ENCODE peak calls at places on chromosomes 1 and 21, in four cellular contexts. R is mesenchymal stem cell, K is IMR-90, C is Panc1. Q is an unnamed sample.
A peak's percentile ranks its signal among the peaks of the same experiment; 100 is the strongest.

GRCh38 chr1:172378109-172378755 is 42.3 kb upstream of the C1orf105 start:
- DNase-seq in R (no peak), K (no peak), C (no peak), Q (no peak)

GRCh38 chr1:89938171-89939055 is 56.5 kb upstream of the ZNF326 start:
- DNase-seq in R (peak; percentile 53), K (peak; percentile 48), C (no peak), Q (no peak)

GRCh38 chr1:192901500-192901899 is 92.7 kb downstream of the RGS2 start:
- DNase-seq in R (no peak), K (no peak), C (no peak), Q (no peak)

GRCh38 chr1:200488375-200489165 is 78.7 kb upstream of the ZNF281 start:
- DNase-seq in R (peak; percentile 79), K (peak; percentile 85), C (peak; percentile 75), Q (no peak)

GRCh38 chr1:171742577-171742922 is 685 bp upstream of the VAMP4 start:
- DNase-seq in R (peak; percentile 61), K (peak; percentile 37), C (no peak), Q (peak; percentile 52)

GRCh38 chr1:232046531-232047283 is 420.1 kb downstream of the DISC1 start:
- DNase-seq in R (no peak), K (no peak), C (no peak), Q (no peak)

GRCh38 chr1:246155923-246156322 is 351.2 kb downstream of the SMYD3 start:
- DNase-seq in R (peak; percentile 61), K (peak; percentile 31), C (no peak), Q (no peak)

GRCh38 chr1:202101182-202101581 is 21.5 kb upstream of the GPR37L1 start:
- DNase-seq in R (no peak), K (no peak), C (no peak), Q (no peak)

GRCh38 chr1:113515498-113515897 is 125.2 kb downstream of the MAGI3 start:
- DNase-seq in R (no peak), K (peak; percentile 74), C (no peak), Q (no peak)

GRCh38 chr1:170707959-170708666 is 44.2 kb downstream of the PRRX1 start:
- DNase-seq in R (peak; percentile 94), K (peak; percentile 99), C (peak; percentile 97), Q (no peak)
- H3K27ac ChIP-seq in R (peak overlapping the region; percentile 17), K (no peak overlapping the region), C (no peak overlapping the region), Q (peak overlapping the region; percentile 4)

DNA sequence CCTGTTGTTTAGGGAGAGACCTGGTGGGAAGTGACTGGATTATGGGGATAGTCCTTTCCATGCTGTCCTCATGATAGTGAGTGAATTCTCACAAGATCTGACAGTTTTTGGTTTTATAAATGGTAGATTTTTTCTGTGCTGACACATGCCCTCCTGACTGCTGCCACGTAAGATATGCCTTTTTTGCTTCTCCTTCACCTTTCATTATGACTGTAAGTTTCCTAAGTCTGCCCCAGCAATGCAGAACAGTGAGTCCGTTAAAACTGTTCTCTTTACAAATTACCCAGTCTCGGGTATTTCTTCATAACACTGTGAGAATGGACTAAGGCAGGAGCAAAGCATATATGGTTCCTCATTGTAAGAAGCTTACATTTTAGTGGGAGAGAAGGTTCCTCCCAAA is 1727.2 kb downstream of the NCAM2 start:
- DNase-seq in R (no peak), K (no peak), C (no peak), Q (no peak)
- H3K9me3 ChIP-seq in R (peaks cover 37% of the 10 kb centered on the region), K (peaks cover 16% of the 10 kb centered on the region), C (no peaks in the 10 kb centered on the region), Q (peaks cover 42% of the 10 kb centered on the region)

DNA sequence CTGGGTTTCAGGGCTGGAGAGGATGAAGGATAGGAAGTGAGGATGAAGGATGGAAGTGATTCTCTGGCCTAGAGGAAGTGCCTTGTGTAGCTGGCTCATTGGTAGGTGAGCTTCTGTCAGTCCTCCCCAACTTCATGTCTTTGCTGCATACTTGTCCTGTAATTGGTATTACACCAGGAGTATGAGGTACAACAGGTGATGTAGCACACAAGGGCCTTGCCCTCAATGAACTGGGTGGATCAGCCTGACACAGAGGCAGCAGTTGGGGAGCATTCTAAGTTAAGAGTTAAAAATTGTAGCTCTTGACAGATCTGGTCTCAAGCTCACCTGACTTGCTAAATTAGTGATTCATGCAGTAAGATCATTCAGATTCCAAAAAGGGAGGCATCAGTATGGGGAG is 37.9 kb upstream of the CACNA1E start:
- DNase-seq in R (no peak), K (no peak), C (no peak), Q (no peak)
- H3K4me1 ChIP-seq in R (no peaks in the 10 kb centered on the region), K (no peaks in the 10 kb centered on the region), C (no peaks in the 10 kb centered on the region), Q (no peaks in the 10 kb centered on the region)

GRCh38 chr1:11354893-11355593 is 82.0 kb downstream of the UBIAD1 start:
- DNase-seq in R (no peak), K (no peak), C (no peak), Q (no peak)

GRCh38 chr1:11357291-11357690 is 84.3 kb downstream of the UBIAD1 start:
- DNase-seq in R (no peak), K (no peak), C (no peak), Q (no peak)

GRCh38 chr1:11358991-11359390 is 86.0 kb downstream of the UBIAD1 start:
- DNase-seq in R (no peak), K (no peak), C (no peak), Q (no peak)

GRCh38 chr1:11352058-11352715 is 79.2 kb downstream of the UBIAD1 start:
- DNase-seq in R (no peak), K (no peak), C (no peak), Q (no peak)

GRCh38 chr1:11355594-11356467 is 82.8 kb downstream of the UBIAD1 start:
- DNase-seq in R (no peak), K (no peak), C (no peak), Q (no peak)
- H3K27ac ChIP-seq in R (no peak overlapping the region), K (no peak overlapping the region), C (no peak overlapping the region), Q (no peak overlapping the region)

GRCh38 chr1:4605158-4605557 is 49.3 kb upstream of the AJAP1 start:
- DNase-seq in R (no peak), K (no peak), C (no peak), Q (no peak)

GRCh38 chr1:4603317-4604110 is 50.9 kb upstream of the AJAP1 start:
- DNase-seq in R (no peak), K (no peak), C (no peak), Q (no peak)

GRCh38 chr1:4600615-4601460 is 53.6 kb upstream of the AJAP1 start:
- DNase-seq in R (no peak), K (no peak), C (no peak), Q (no peak)

GRCh38 chr1:4601986-4602385 is 52.4 kb upstream of the AJAP1 start:
- DNase-seq in R (no peak), K (no peak), C (no peak), Q (no peak)

DNA sequence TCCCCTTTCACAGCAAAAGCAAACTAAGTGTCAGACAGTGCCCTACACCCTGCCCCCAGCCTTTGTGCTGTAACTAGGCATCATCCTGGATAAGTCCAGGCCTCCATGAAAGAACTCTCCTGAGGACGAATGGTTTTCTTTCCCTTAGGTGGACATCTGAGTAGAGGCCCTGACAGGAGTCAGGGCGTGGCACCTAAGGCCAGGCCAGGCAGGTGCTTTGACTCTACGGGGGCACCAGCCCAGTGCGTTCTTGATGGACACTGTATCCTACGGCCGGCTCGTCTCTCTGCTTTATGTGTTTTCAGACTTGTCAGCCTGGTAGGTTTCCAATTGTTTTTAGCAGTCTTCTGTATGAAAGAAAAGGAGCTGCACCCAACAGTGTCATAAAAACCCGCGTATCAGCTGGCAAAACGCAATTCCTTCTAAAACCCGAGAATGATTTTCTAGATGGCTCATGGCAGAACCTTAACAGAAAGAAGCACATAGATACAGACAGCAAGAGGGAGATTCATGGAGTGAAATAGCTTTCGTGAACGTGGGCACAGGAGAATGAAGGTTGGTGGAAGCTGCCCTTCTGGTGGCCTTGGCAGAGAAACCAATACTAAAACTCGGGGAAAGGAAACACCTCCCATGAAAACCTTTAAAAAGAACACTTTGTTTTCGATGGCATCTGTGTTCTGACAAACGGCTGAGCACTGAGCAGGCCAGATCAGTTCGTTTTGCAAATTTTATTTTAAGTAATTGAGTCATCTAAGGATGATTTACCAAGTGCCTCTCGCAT is 51.7 kb upstream of the AJAP1 start:
- DNase-seq in R (no peak), K (no peak), C (no peak), Q (no peak)
- H3K9me3 ChIP-seq in R (peaks cover 3% of the 10 kb centered on the region), K (peaks cover 52% of the 10 kb centered on the region), C (no peaks in the 10 kb centered on the region), Q (no peaks in the 10 kb centered on the region)